ENCODE peak calls at places on chromosomes 3 and 15, in eight cellular contexts. One of them, this sample, is unnamed.

GRCh38 chr3:81339040-81339845 is 422.2 kb downstream of the GBE1 start:
- DNase-seq in EL: peak
- DNase-seq in stimulated activated CD8-positive, alpha-beta memory T cell treated with anti-CD3 and anti-CD28 coated beads, Interleukin-7, amount 100 ng/mL, for 1 hour: no peak
- DNase-seq in NAMALWA: peak
- DNase-seq in activated CD8-positive, alpha-beta memory T cell treated with anti-CD3 and anti-CD28 coated beads, Interleukin-2, amount 50 U/mL, for 48 hours: no peak
- DNase-seq in HCT116: no peak
- DNase-seq in activated naive CD8-positive, alpha-beta T cell treated with anti-CD3 and anti-CD28 coated beads, Interleukin-2, amount 50 U/mL, for 16 hours: no peak
- DNase-seq in astrocyte of the spinal cord: peak
- DNase-seq in this sample: peak

GRCh38 chr3:25589104-25589782 is 75.5 kb downstream of the TOP2B start:
- DNase-seq in EL: no peak
- DNase-seq in stimulated activated CD8-positive, alpha-beta memory T cell treated with anti-CD3 and anti-CD28 coated beads, Interleukin-7, amount 100 ng/mL, for 1 hour: no peak
- DNase-seq in NAMALWA: no peak
- DNase-seq in activated CD8-positive, alpha-beta memory T cell treated with anti-CD3 and anti-CD28 coated beads, Interleukin-2, amount 50 U/mL, for 48 hours: no peak
- DNase-seq in HCT116: no peak
- DNase-seq in activated naive CD8-positive, alpha-beta T cell treated with anti-CD3 and anti-CD28 coated beads, Interleukin-2, amount 50 U/mL, for 16 hours: no peak
- DNase-seq in astrocyte of the spinal cord: peak
- DNase-seq in this sample: no peak

GRCh38 chr3:55690161-55690560 is 203.1 kb upstream of the WNT5A start:
- DNase-seq in EL: no peak
- DNase-seq in stimulated activated CD8-positive, alpha-beta memory T cell treated with anti-CD3 and anti-CD28 coated beads, Interleukin-7, amount 100 ng/mL, for 1 hour: no peak
- DNase-seq in NAMALWA: no peak
- DNase-seq in activated CD8-positive, alpha-beta memory T cell treated with anti-CD3 and anti-CD28 coated beads, Interleukin-2, amount 50 U/mL, for 48 hours: no peak
- DNase-seq in HCT116: no peak
- DNase-seq in activated naive CD8-positive, alpha-beta T cell treated with anti-CD3 and anti-CD28 coated beads, Interleukin-2, amount 50 U/mL, for 16 hours: no peak
- DNase-seq in astrocyte of the spinal cord: no peak
- DNase-seq in this sample: no peak

GRCh38 chr3:177146646-177147045 is 50.6 kb downstream of the TBL1XR1 start:
- DNase-seq in EL: peak
- DNase-seq in stimulated activated CD8-positive, alpha-beta memory T cell treated with anti-CD3 and anti-CD28 coated beads, Interleukin-7, amount 100 ng/mL, for 1 hour: no peak
- DNase-seq in NAMALWA: peak
- DNase-seq in activated CD8-positive, alpha-beta memory T cell treated with anti-CD3 and anti-CD28 coated beads, Interleukin-2, amount 50 U/mL, for 48 hours: no peak
- DNase-seq in HCT116: no peak
- DNase-seq in activated naive CD8-positive, alpha-beta T cell treated with anti-CD3 and anti-CD28 coated beads, Interleukin-2, amount 50 U/mL, for 16 hours: no peak
- DNase-seq in astrocyte of the spinal cord: peak
- DNase-seq in this sample: peak

GRCh38 chr3:115285001-115285400 is 137.9 kb upstream of the ZBTB20 start:
- DNase-seq in EL: no peak
- DNase-seq in stimulated activated CD8-positive, alpha-beta memory T cell treated with anti-CD3 and anti-CD28 coated beads, Interleukin-7, amount 100 ng/mL, for 1 hour: no peak
- DNase-seq in NAMALWA: no peak
- DNase-seq in activated CD8-positive, alpha-beta memory T cell treated with anti-CD3 and anti-CD28 coated beads, Interleukin-2, amount 50 U/mL, for 48 hours: no peak
- DNase-seq in HCT116: no peak
- DNase-seq in activated naive CD8-positive, alpha-beta T cell treated with anti-CD3 and anti-CD28 coated beads, Interleukin-2, amount 50 U/mL, for 16 hours: no peak
- DNase-seq in astrocyte of the spinal cord: no peak
- DNase-seq in this sample: no peak

GRCh38 chr3:121482651-121483050 is 63.1 kb downstream of the POLQ start:
- DNase-seq in EL: peak
- DNase-seq in stimulated activated CD8-positive, alpha-beta memory T cell treated with anti-CD3 and anti-CD28 coated beads, Interleukin-7, amount 100 ng/mL, for 1 hour: no peak
- DNase-seq in NAMALWA: no peak
- DNase-seq in activated CD8-positive, alpha-beta memory T cell treated with anti-CD3 and anti-CD28 coated beads, Interleukin-2, amount 50 U/mL, for 48 hours: no peak
- DNase-seq in HCT116: no peak
- DNase-seq in activated naive CD8-positive, alpha-beta T cell treated with anti-CD3 and anti-CD28 coated beads, Interleukin-2, amount 50 U/mL, for 16 hours: no peak
- DNase-seq in astrocyte of the spinal cord: peak
- DNase-seq in this sample: peak

GRCh38 chr3:50604628-50605588 is 6.7 kb downstream of the CISH start:
- DNase-seq in EL: no peak
- DNase-seq in stimulated activated CD8-positive, alpha-beta memory T cell treated with anti-CD3 and anti-CD28 coated beads, Interleukin-7, amount 100 ng/mL, for 1 hour: no peak
- DNase-seq in NAMALWA: peak
- DNase-seq in activated CD8-positive, alpha-beta memory T cell treated with anti-CD3 and anti-CD28 coated beads, Interleukin-2, amount 50 U/mL, for 48 hours: peak
- DNase-seq in HCT116: no peak
- DNase-seq in activated naive CD8-positive, alpha-beta T cell treated with anti-CD3 and anti-CD28 coated beads, Interleukin-2, amount 50 U/mL, for 16 hours: no peak
- DNase-seq in astrocyte of the spinal cord: no peak
- DNase-seq in this sample: no peak

GRCh38 chr3:52268036-52268435 is 10.4 kb downstream of the WDR82 start:
- DNase-seq in EL: no peak
- DNase-seq in stimulated activated CD8-positive, alpha-beta memory T cell treated with anti-CD3 and anti-CD28 coated beads, Interleukin-7, amount 100 ng/mL, for 1 hour: no peak
- DNase-seq in NAMALWA: no peak
- DNase-seq in activated CD8-positive, alpha-beta memory T cell treated with anti-CD3 and anti-CD28 coated beads, Interleukin-2, amount 50 U/mL, for 48 hours: no peak
- DNase-seq in HCT116: no peak
- DNase-seq in activated naive CD8-positive, alpha-beta T cell treated with anti-CD3 and anti-CD28 coated beads, Interleukin-2, amount 50 U/mL, for 16 hours: no peak
- DNase-seq in astrocyte of the spinal cord: no peak
- DNase-seq in this sample: no peak

GRCh38 chr15:98518823-98519561 is 129.3 kb upstream of the IGF1R start:
- DNase-seq in EL: peak
- DNase-seq in stimulated activated CD8-positive, alpha-beta memory T cell treated with anti-CD3 and anti-CD28 coated beads, Interleukin-7, amount 100 ng/mL, for 1 hour: no peak
- DNase-seq in NAMALWA: peak
- DNase-seq in activated CD8-positive, alpha-beta memory T cell treated with anti-CD3 and anti-CD28 coated beads, Interleukin-2, amount 50 U/mL, for 48 hours: peak
- DNase-seq in HCT116: peak
- DNase-seq in activated naive CD8-positive, alpha-beta T cell treated with anti-CD3 and anti-CD28 coated beads, Interleukin-2, amount 50 U/mL, for 16 hours: peak
- DNase-seq in astrocyte of the spinal cord: peak
- DNase-seq in this sample: peak

GRCh38 chr3:61582846-61583245 is 21.5 kb downstream of the PTPRG start:
- DNase-seq in EL: no peak
- DNase-seq in stimulated activated CD8-positive, alpha-beta memory T cell treated with anti-CD3 and anti-CD28 coated beads, Interleukin-7, amount 100 ng/mL, for 1 hour: no peak
- DNase-seq in NAMALWA: no peak
- DNase-seq in activated CD8-positive, alpha-beta memory T cell treated with anti-CD3 and anti-CD28 coated beads, Interleukin-2, amount 50 U/mL, for 48 hours: no peak
- DNase-seq in HCT116: no peak
- DNase-seq in activated naive CD8-positive, alpha-beta T cell treated with anti-CD3 and anti-CD28 coated beads, Interleukin-2, amount 50 U/mL, for 16 hours: no peak
- DNase-seq in astrocyte of the spinal cord: no peak
- DNase-seq in this sample: no peak

This sample was measured in HS-5.